ENCODE peak calls at places on chromosomes 3 and 15, in six cellular contexts. One of them, this sample, is unnamed.

GRCh38 chr3:69219101-69219708 is 96.8 kb upstream of the LMOD3 start:
- DNase-seq in MG63: no peak
- DNase-seq in RKO: no peak
- DNase-seq in aorta: no peak
- DNase-seq in stimulated activated CD4-positive, alpha-beta T cell treated with anti-CD3 and anti-CD28 coated beads, Interleukin-15, amount 100 ng/mL, for 24 hours: no peak
- DNase-seq in heart right ventricle: no peak
- DNase-seq in this sample: no peak

GRCh38 chr3:185781759-185782158 is 43.1 kb downstream of the IGF2BP2 start:
- DNase-seq in MG63: peak
- DNase-seq in stimulated activated CD4-positive, alpha-beta T cell treated with anti-CD3 and anti-CD28 coated beads, Interleukin-15, amount 100 ng/mL, for 24 hours: no peak
- DNase-seq in heart right ventricle: no peak
- DNase-seq in RKO: no peak
- DNase-seq in aorta: no peak
- DNase-seq in this sample: peak

GRCh38 chr15:69979269-69979668 is 118.4 kb downstream of the TLE3 start:
- DNase-seq in RKO: no peak
- DNase-seq in MG63: peak
- DNase-seq in aorta: no peak
- DNase-seq in heart right ventricle: no peak
- DNase-seq in stimulated activated CD4-positive, alpha-beta T cell treated with anti-CD3 and anti-CD28 coated beads, Interleukin-15, amount 100 ng/mL, for 24 hours: peak
- DNase-seq in this sample: peak

GRCh38 chr3:30894521-30895289 is at the start of gene GADL1:
- DNase-seq in aorta: peak
- DNase-seq in MG63: peak
- DNase-seq in stimulated activated CD4-positive, alpha-beta T cell treated with anti-CD3 and anti-CD28 coated beads, Interleukin-15, amount 100 ng/mL, for 24 hours: peak
- DNase-seq in RKO: no peak
- DNase-seq in heart right ventricle: peak
- DNase-seq in this sample: peak

GRCh38 chr15:84671211-84671610 is 13.2 kb upstream of the NMB start:
- DNase-seq in heart right ventricle: no peak
- DNase-seq in MG63: no peak
- DNase-seq in RKO: no peak
- DNase-seq in aorta: no peak
- DNase-seq in stimulated activated CD4-positive, alpha-beta T cell treated with anti-CD3 and anti-CD28 coated beads, Interleukin-15, amount 100 ng/mL, for 24 hours: no peak
- DNase-seq in this sample: no peak

GRCh38 chr3:142028174-142028833 is 121.0 kb downstream of the TFDP2 start:
- DNase-seq in RKO: no peak
- DNase-seq in stimulated activated CD4-positive, alpha-beta T cell treated with anti-CD3 and anti-CD28 coated beads, Interleukin-15, amount 100 ng/mL, for 24 hours: peak
- DNase-seq in MG63: no peak
- DNase-seq in heart right ventricle: peak
- DNase-seq in aorta: no peak
- DNase-seq in this sample: peak

GRCh38 chr15:65333863-65334262 is 29.4 kb downstream of the RNU5B-1 start:
- DNase-seq in heart right ventricle: no peak
- DNase-seq in RKO: no peak
- DNase-seq in MG63: no peak
- DNase-seq in aorta: no peak
- DNase-seq in stimulated activated CD4-positive, alpha-beta T cell treated with anti-CD3 and anti-CD28 coated beads, Interleukin-15, amount 100 ng/mL, for 24 hours: no peak
- DNase-seq in this sample: no peak

GRCh38 chr3:32438596-32439344 is 47.1 kb downstream of the CMTM7 start:
- DNase-seq in aorta: no peak
- DNase-seq in MG63: no peak
- DNase-seq in RKO: no peak
- DNase-seq in heart right ventricle: no peak
- DNase-seq in stimulated activated CD4-positive, alpha-beta T cell treated with anti-CD3 and anti-CD28 coated beads, Interleukin-15, amount 100 ng/mL, for 24 hours: peak
- DNase-seq in this sample: no peak

GRCh38 chr3:13018039-13018431 is 55.2 kb downstream of the IQSEC1 start:
- DNase-seq in stimulated activated CD4-positive, alpha-beta T cell treated with anti-CD3 and anti-CD28 coated beads, Interleukin-15, amount 100 ng/mL, for 24 hours: no peak
- DNase-seq in RKO: no peak
- DNase-seq in aorta: peak
- DNase-seq in MG63: peak
- DNase-seq in heart right ventricle: no peak
- DNase-seq in this sample: no peak

GRCh38 chr15:90617668-90618097 is 88.0 kb downstream of the CRTC3 start:
- DNase-seq in aorta: no peak
- DNase-seq in stimulated activated CD4-positive, alpha-beta T cell treated with anti-CD3 and anti-CD28 coated beads, Interleukin-15, amount 100 ng/mL, for 24 hours: no peak
- DNase-seq in RKO: no peak
- DNase-seq in heart right ventricle: no peak
- DNase-seq in MG63: no peak
- DNase-seq in this sample: no peak

GRCh38 chr3:117080899-117081298 is 371.3 kb downstream of the TUSC7 start:
- DNase-seq in MG63: no peak
- DNase-seq in stimulated activated CD4-positive, alpha-beta T cell treated with anti-CD3 and anti-CD28 coated beads, Interleukin-15, amount 100 ng/mL, for 24 hours: no peak
- DNase-seq in RKO: no peak
- DNase-seq in heart right ventricle: no peak
- DNase-seq in aorta: no peak
- DNase-seq in this sample: no peak

GRCh38 chr3:174208161-174208560 is 651.0 kb upstream of the NAALADL2 start:
- DNase-seq in aorta: no peak
- DNase-seq in RKO: no peak
- DNase-seq in heart right ventricle: no peak
- DNase-seq in MG63: no peak
- DNase-seq in stimulated activated CD4-positive, alpha-beta T cell treated with anti-CD3 and anti-CD28 coated beads, Interleukin-15, amount 100 ng/mL, for 24 hours: no peak
- DNase-seq in this sample: no peak

GRCh38 chr3:115788921-115789470 is 165.7 kb downstream of the GAP43 start:
- DNase-seq in MG63: peak
- DNase-seq in stimulated activated CD4-positive, alpha-beta T cell treated with anti-CD3 and anti-CD28 coated beads, Interleukin-15, amount 100 ng/mL, for 24 hours: no peak
- DNase-seq in RKO: peak
- DNase-seq in aorta: no peak
- DNase-seq in heart right ventricle: no peak
- DNase-seq in this sample: peak

GRCh38 chr3:152638707-152639450 is 196.1 kb upstream of the P2RY1 start:
- DNase-seq in RKO: no peak
- DNase-seq in aorta: no peak
- DNase-seq in heart right ventricle: peak
- DNase-seq in stimulated activated CD4-positive, alpha-beta T cell treated with anti-CD3 and anti-CD28 coated beads, Interleukin-15, amount 100 ng/mL, for 24 hours: no peak
- DNase-seq in MG63: no peak
- DNase-seq in this sample: peak

GRCh38 chr3:172103724-172104123 is 64.3 kb downstream of the FNDC3B start:
- DNase-seq in stimulated activated CD4-positive, alpha-beta T cell treated with anti-CD3 and anti-CD28 coated beads, Interleukin-15, amount 100 ng/mL, for 24 hours: no peak
- DNase-seq in heart right ventricle: no peak
- DNase-seq in MG63: peak
- DNase-seq in RKO: no peak
- DNase-seq in aorta: no peak
- DNase-seq in this sample: peak

GRCh38 chr3:42269647-42270046 is 3.7 kb upstream of the CCK start:
- DNase-seq in RKO: no peak
- DNase-seq in aorta: no peak
- DNase-seq in MG63: no peak
- DNase-seq in stimulated activated CD4-positive, alpha-beta T cell treated with anti-CD3 and anti-CD28 coated beads, Interleukin-15, amount 100 ng/mL, for 24 hours: no peak
- DNase-seq in heart right ventricle: no peak
- DNase-seq in this sample: no peak

GRCh38 chr3:27134165-27134796 is 234.9 kb downstream of the NEK10 start:
- DNase-seq in RKO: peak
- DNase-seq in aorta: peak
- DNase-seq in stimulated activated CD4-positive, alpha-beta T cell treated with anti-CD3 and anti-CD28 coated beads, Interleukin-15, amount 100 ng/mL, for 24 hours: peak
- DNase-seq in heart right ventricle: peak
- DNase-seq in MG63: peak
- DNase-seq in this sample: peak

GRCh38 chr3:47394867-47395266 is 14.0 kb downstream of the PTPN23 start:
- DNase-seq in aorta: no peak
- DNase-seq in RKO: no peak
- DNase-seq in MG63: no peak
- DNase-seq in heart right ventricle: no peak
- DNase-seq in stimulated activated CD4-positive, alpha-beta T cell treated with anti-CD3 and anti-CD28 coated beads, Interleukin-15, amount 100 ng/mL, for 24 hours: no peak
- DNase-seq in this sample: no peak

GRCh38 chr15:48855501-48856440 is 22.2 kb upstream of the EID1 start:
- DNase-seq in heart right ventricle: peak
- DNase-seq in RKO: peak
- DNase-seq in aorta: no peak
- DNase-seq in MG63: peak
- DNase-seq in stimulated activated CD4-positive, alpha-beta T cell treated with anti-CD3 and anti-CD28 coated beads, Interleukin-15, amount 100 ng/mL, for 24 hours: no peak
- DNase-seq in this sample: peak

GRCh38 chr3:15390460-15390859 is 36.9 kb downstream of the METTL6 start:
- DNase-seq in aorta: no peak
- DNase-seq in heart right ventricle: no peak
- DNase-seq in stimulated activated CD4-positive, alpha-beta T cell treated with anti-CD3 and anti-CD28 coated beads, Interleukin-15, amount 100 ng/mL, for 24 hours: no peak
- DNase-seq in RKO: no peak
- DNase-seq in MG63: no peak
- DNase-seq in this sample: no peak

GRCh38 chr3:177596248-177596821 is 399.1 kb upstream of the TBL1XR1 start:
- DNase-seq in stimulated activated CD4-positive, alpha-beta T cell treated with anti-CD3 and anti-CD28 coated beads, Interleukin-15, amount 100 ng/mL, for 24 hours: no peak
- DNase-seq in aorta: no peak
- DNase-seq in heart right ventricle: no peak
- DNase-seq in RKO: no peak
- DNase-seq in MG63: peak
- DNase-seq in this sample: no peak

GRCh38 chr15:63497642-63498100 is 6.7 kb upstream of the USP3 start:
- DNase-seq in MG63: no peak
- DNase-seq in aorta: peak
- DNase-seq in stimulated activated CD4-positive, alpha-beta T cell treated with anti-CD3 and anti-CD28 coated beads, Interleukin-15, amount 100 ng/mL, for 24 hours: peak
- DNase-seq in heart right ventricle: no peak
- DNase-seq in RKO: no peak
- DNase-seq in this sample: no peak

GRCh38 chr3:42749753-42750231 is 23.3 kb downstream of the CCDC13 start:
- DNase-seq in heart right ventricle: no peak
- DNase-seq in MG63: no peak
- DNase-seq in RKO: peak
- DNase-seq in stimulated activated CD4-positive, alpha-beta T cell treated with anti-CD3 and anti-CD28 coated beads, Interleukin-15, amount 100 ng/mL, for 24 hours: peak
- DNase-seq in aorta: no peak
- DNase-seq in this sample: peak

GRCh38 chr3:64687381-64687780 is 419 bp downstream of the ADAMTS9 start:
- DNase-seq in RKO: no peak
- DNase-seq in aorta: peak
- DNase-seq in heart right ventricle: no peak
- DNase-seq in MG63: no peak
- DNase-seq in stimulated activated CD4-positive, alpha-beta T cell treated with anti-CD3 and anti-CD28 coated beads, Interleukin-15, amount 100 ng/mL, for 24 hours: no peak
- DNase-seq in this sample: no peak

GRCh38 chr15:51382787-51383186 is 41.3 kb downstream of the GLDN start:
- DNase-seq in heart right ventricle: no peak
- DNase-seq in aorta: no peak
- DNase-seq in stimulated activated CD4-positive, alpha-beta T cell treated with anti-CD3 and anti-CD28 coated beads, Interleukin-15, amount 100 ng/mL, for 24 hours: peak
- DNase-seq in RKO: peak
- DNase-seq in MG63: peak
- DNase-seq in this sample: peak

GRCh38 chr3:184713521-184713920 is 1.7 kb upstream of the MAGEF1 start:
- DNase-seq in heart right ventricle: no peak
- DNase-seq in MG63: no peak
- DNase-seq in aorta: no peak
- DNase-seq in RKO: no peak
- DNase-seq in stimulated activated CD4-positive, alpha-beta T cell treated with anti-CD3 and anti-CD28 coated beads, Interleukin-15, amount 100 ng/mL, for 24 hours: no peak
- DNase-seq in this sample: no peak

GRCh38 chr3:72231439-72232196 is 446.7 kb upstream of the PROK2 start:
- DNase-seq in stimulated activated CD4-positive, alpha-beta T cell treated with anti-CD3 and anti-CD28 coated beads, Interleukin-15, amount 100 ng/mL, for 24 hours: no peak
- DNase-seq in heart right ventricle: no peak
- DNase-seq in aorta: no peak
- DNase-seq in RKO: no peak
- DNase-seq in MG63: peak
- DNase-seq in this sample: no peak

GRCh38 chr3:139394116-139394515 is 4.7 kb upstream of the COPB2 start:
- DNase-seq in RKO: no peak
- DNase-seq in heart right ventricle: no peak
- DNase-seq in aorta: no peak
- DNase-seq in stimulated activated CD4-positive, alpha-beta T cell treated with anti-CD3 and anti-CD28 coated beads, Interleukin-15, amount 100 ng/mL, for 24 hours: no peak
- DNase-seq in MG63: no peak
- DNase-seq in this sample: no peak

GRCh38 chr15:32923176-32923575 is 205.4 kb downstream of the GREM1 start:
- DNase-seq in stimulated activated CD4-positive, alpha-beta T cell treated with anti-CD3 and anti-CD28 coated beads, Interleukin-15, amount 100 ng/mL, for 24 hours: no peak
- DNase-seq in heart right ventricle: no peak
- DNase-seq in MG63: no peak
- DNase-seq in aorta: no peak
- DNase-seq in RKO: no peak
- DNase-seq in this sample: no peak

GRCh38 chr3:46368569-46368968 is 2.2 kb upstream of the CCR5 start:
- DNase-seq in heart right ventricle: peak
- DNase-seq in RKO: peak
- DNase-seq in stimulated activated CD4-positive, alpha-beta T cell treated with anti-CD3 and anti-CD28 coated beads, Interleukin-15, amount 100 ng/mL, for 24 hours: peak
- DNase-seq in aorta: peak
- DNase-seq in MG63: peak
- DNase-seq in this sample: peak

GRCh38 chr3:42102569-42102968 is 11.4 kb downstream of the TRAK1 start:
- DNase-seq in stimulated activated CD4-positive, alpha-beta T cell treated with anti-CD3 and anti-CD28 coated beads, Interleukin-15, amount 100 ng/mL, for 24 hours: no peak
- DNase-seq in MG63: no peak
- DNase-seq in heart right ventricle: peak
- DNase-seq in aorta: no peak
- DNase-seq in RKO: no peak
- DNase-seq in this sample: no peak

GRCh38 chr15:34855893-34856292 is 60.5 kb upstream of the ACTC1 start:
- DNase-seq in stimulated activated CD4-positive, alpha-beta T cell treated with anti-CD3 and anti-CD28 coated beads, Interleukin-15, amount 100 ng/mL, for 24 hours: no peak
- DNase-seq in RKO: no peak
- DNase-seq in MG63: peak
- DNase-seq in heart right ventricle: peak
- DNase-seq in aorta: peak
- DNase-seq in this sample: peak

GRCh38 chr3:184011937-184012889 is 5.5 kb downstream of the ABCC5 start:
- DNase-seq in heart right ventricle: no peak
- DNase-seq in aorta: no peak
- DNase-seq in stimulated activated CD4-positive, alpha-beta T cell treated with anti-CD3 and anti-CD28 coated beads, Interleukin-15, amount 100 ng/mL, for 24 hours: no peak
- DNase-seq in MG63: no peak
- DNase-seq in RKO: no peak
- DNase-seq in this sample: no peak

GRCh38 chr15:92808611-92809063 is 91.5 kb upstream of the CHD2 start:
- DNase-seq in heart right ventricle: peak
- DNase-seq in stimulated activated CD4-positive, alpha-beta T cell treated with anti-CD3 and anti-CD28 coated beads, Interleukin-15, amount 100 ng/mL, for 24 hours: no peak
- DNase-seq in aorta: peak
- DNase-seq in MG63: peak
- DNase-seq in RKO: peak
- DNase-seq in this sample: no peak